ENCODE peak calls at places on chromosomes 11 and 22, in six cellular contexts. One of them, this sample, is unnamed.

GRCh38 chr11:93694586-93694985 is 33.1 kb downstream of the CEP295 start:
- DNase-seq in SK-N-SH: no peak
- DNase-seq in GM12878: no peak
- DNase-seq in A549: no peak
- DNase-seq in IMR-90: no peak
- DNase-seq in K562: no peak
- DNase-seq in this sample: no peak

GRCh38 chr11:66883021-66883968 is 26.4 kb downstream of the LRFN4 start:
- DNase-seq in GM12878: no peak
- DNase-seq in IMR-90: peak
- DNase-seq in A549: peak
- DNase-seq in SK-N-SH: peak
- DNase-seq in K562: peak
- DNase-seq in this sample: peak

GRCh38 chr11:112227002-112227401 is 774 bp downstream of the PTS start:
- DNase-seq in SK-N-SH: peak
- DNase-seq in IMR-90: peak
- DNase-seq in A549: peak
- DNase-seq in GM12878: no peak
- DNase-seq in K562: peak
- DNase-seq in this sample: no peak

GRCh38 chr22:24512043-24512442 is 16.9 kb downstream of the UPB1 start:
- DNase-seq in SK-N-SH: no peak
- DNase-seq in GM12878: no peak
- DNase-seq in IMR-90: no peak
- DNase-seq in A549: no peak
- DNase-seq in K562: no peak
- DNase-seq in this sample: no peak

GRCh38 chr11:19087658-19088057 is 27.1 kb upstream of the MRGPRX2 start:
- DNase-seq in GM12878: no peak
- DNase-seq in K562: no peak
- DNase-seq in IMR-90: peak
- DNase-seq in SK-N-SH: no peak
- DNase-seq in A549: no peak
- DNase-seq in this sample: no peak

GRCh38 chr11:72223615-72224586 is 666 bp upstream of the INPPL1 start:
- DNase-seq in A549: no peak
- DNase-seq in IMR-90: peak
- DNase-seq in GM12878: no peak
- DNase-seq in SK-N-SH: peak
- DNase-seq in K562: peak
- DNase-seq in this sample: no peak

GRCh38 chr22:41146573-41146972 is 54.2 kb downstream of the EP300 start:
- DNase-seq in GM12878: no peak
- DNase-seq in SK-N-SH: no peak
- DNase-seq in IMR-90: no peak
- DNase-seq in A549: no peak
- DNase-seq in K562: no peak
- DNase-seq in this sample: no peak

GRCh38 chr11:114928260-114928870 is 250.0 kb downstream of the NXPE2 start:
- DNase-seq in SK-N-SH: no peak
- DNase-seq in K562: no peak
- DNase-seq in GM12878: no peak
- DNase-seq in IMR-90: no peak
- DNase-seq in A549: no peak
- DNase-seq in this sample: no peak

GRCh38 chr11:43327987-43328386 is 16.2 kb downstream of the API5 start:
- DNase-seq in GM12878: no peak
- DNase-seq in A549: no peak
- DNase-seq in SK-N-SH: no peak
- DNase-seq in K562: peak
- DNase-seq in IMR-90: peak
- DNase-seq in this sample: peak

GRCh38 chr22:40499187-40499753 is 128.9 kb downstream of the SGSM3 start:
- DNase-seq in A549: peak
- DNase-seq in K562: peak
- DNase-seq in SK-N-SH: peak
- DNase-seq in IMR-90: peak
- DNase-seq in GM12878: peak
- DNase-seq in this sample: peak

GRCh38 chr22:42645938-42646568 is 3.1 kb downstream of the CYB5R3 start:
- DNase-seq in IMR-90: no peak
- DNase-seq in SK-N-SH: no peak
- DNase-seq in GM12878: no peak
- DNase-seq in K562: no peak
- DNase-seq in A549: no peak
- DNase-seq in this sample: no peak

GRCh38 chr11:134675983-134676382 is 263.9 kb upstream of the B3GAT1 start:
- DNase-seq in A549: no peak
- DNase-seq in IMR-90: no peak
- DNase-seq in GM12878: no peak
- DNase-seq in SK-N-SH: no peak
- DNase-seq in K562: no peak
- DNase-seq in this sample: no peak

GRCh38 chr22:38935023-38935422 is 22.4 kb upstream of the APOBEC3A start:
- DNase-seq in A549: no peak
- DNase-seq in IMR-90: no peak
- DNase-seq in SK-N-SH: no peak
- DNase-seq in GM12878: no peak
- DNase-seq in K562: no peak
- DNase-seq in this sample: no peak

GRCh38 chr22:35446365-35446764 is 46.4 kb downstream of the MCM5 start:
- DNase-seq in A549: peak
- DNase-seq in K562: no peak
- DNase-seq in SK-N-SH: no peak
- DNase-seq in IMR-90: peak
- DNase-seq in GM12878: no peak
- DNase-seq in this sample: no peak

GRCh38 chr11:29985248-29985647 is 31.6 kb downstream of the KCNA4 start:
- DNase-seq in A549: no peak
- DNase-seq in IMR-90: no peak
- DNase-seq in GM12878: no peak
- DNase-seq in SK-N-SH: no peak
- DNase-seq in K562: no peak
- DNase-seq in this sample: no peak

GRCh38 chr22:30538280-30538679 is 8.3 kb downstream of the SEC14L6 start:
- DNase-seq in IMR-90: peak
- DNase-seq in K562: no peak
- DNase-seq in SK-N-SH: no peak
- DNase-seq in GM12878: no peak
- DNase-seq in A549: no peak
- DNase-seq in this sample: no peak

GRCh38 chr22:28139993-28140392 is 220.9 kb upstream of the PITPNB start:
- DNase-seq in IMR-90: peak
- DNase-seq in GM12878: no peak
- DNase-seq in SK-N-SH: no peak
- DNase-seq in A549: no peak
- DNase-seq in K562: no peak
- DNase-seq in this sample: no peak

GRCh38 chr11:72589802-72590761 is 84.1 kb downstream of the PDE2A start:
- DNase-seq in K562: peak
- DNase-seq in A549: peak
- DNase-seq in IMR-90: no peak
- DNase-seq in GM12878: no peak
- DNase-seq in SK-N-SH: peak
- DNase-seq in this sample: peak

GRCh38 chr11:79439893-79440450 is 858 bp downstream of the TENM4 start:
- DNase-seq in K562: no peak
- DNase-seq in A549: no peak
- DNase-seq in IMR-90: no peak
- DNase-seq in GM12878: no peak
- DNase-seq in SK-N-SH: peak
- DNase-seq in this sample: no peak

GRCh38 chr11:65382036-65382803 is at the start of gene SLC25A45:
- DNase-seq in SK-N-SH: peak
- DNase-seq in GM12878: peak
- DNase-seq in A549: peak
- DNase-seq in K562: peak
- DNase-seq in IMR-90: peak
- DNase-seq in this sample: peak

GRCh38 chr11:65379698-65380459 is 2.6 kb downstream of the SLC25A45 start:
- DNase-seq in GM12878: no peak
- DNase-seq in A549: no peak
- DNase-seq in K562: no peak
- DNase-seq in SK-N-SH: no peak
- DNase-seq in IMR-90: no peak
- DNase-seq in this sample: no peak

GRCh38 chr11:65378928-65379638 is 3.4 kb downstream of the SLC25A45 start:
- DNase-seq in GM12878: no peak
- DNase-seq in A549: no peak
- DNase-seq in K562: no peak
- DNase-seq in IMR-90: no peak
- DNase-seq in SK-N-SH: no peak
- DNase-seq in this sample: no peak

GRCh38 chr11:65381721-65382035 is 768 bp downstream of the SLC25A45 start:
- DNase-seq in K562: peak
- DNase-seq in A549: peak
- DNase-seq in SK-N-SH: no peak
- DNase-seq in IMR-90: no peak
- DNase-seq in GM12878: no peak
- DNase-seq in this sample: peak

GRCh38 chr11:65380460-65381126 is 1.9 kb downstream of the SLC25A45 start:
- DNase-seq in K562: no peak
- DNase-seq in GM12878: no peak
- DNase-seq in IMR-90: no peak
- DNase-seq in SK-N-SH: no peak
- DNase-seq in A549: no peak
- DNase-seq in this sample: no peak
- TF ChIP-seq SMC3 in K562: no peak
- TF ChIP-seq SMC3 in GM12878: no peak
- TF ChIP-seq SMC3 in IMR-90: no peak
- TF ChIP-seq SMC3 in SK-N-SH: no peak
- TF ChIP-seq SMC3 in A549: no peak
- TF ChIP-seq SMC3 in this sample: no peak

DNA sequence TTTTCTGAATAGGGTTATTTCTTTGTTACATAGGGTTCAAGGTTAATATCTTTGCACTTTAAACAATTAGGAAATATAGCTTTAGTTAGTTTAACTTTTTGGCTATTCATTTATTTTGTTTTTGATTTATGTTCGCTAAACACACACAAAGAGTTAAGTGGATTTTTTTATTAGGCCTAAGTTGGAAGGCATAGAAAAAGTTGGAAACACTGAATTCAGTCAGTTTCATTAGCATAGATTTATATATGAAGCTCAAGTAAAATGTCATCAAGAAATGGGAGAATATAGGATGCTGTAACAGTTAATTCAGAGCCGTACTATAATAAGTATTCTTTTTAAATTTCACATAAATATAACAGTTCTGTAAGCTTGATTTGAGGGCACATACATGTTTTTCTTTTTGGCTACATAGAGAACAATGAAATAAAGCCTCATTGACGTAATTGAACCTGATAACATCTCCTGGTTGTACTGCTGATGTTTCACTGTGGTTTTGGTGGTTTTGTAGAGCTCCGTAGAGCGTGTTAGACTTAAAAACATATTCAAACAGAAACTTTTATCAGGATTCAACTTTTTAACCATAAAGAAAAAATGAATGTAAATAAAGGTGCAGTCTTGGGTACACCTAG is 121.4 kb downstream of the PDE3B start:
- DNase-seq in K562: peak
- DNase-seq in SK-N-SH: peak
- DNase-seq in GM12878: peak
- DNase-seq in IMR-90: peak
- DNase-seq in A549: no peak
- DNase-seq in this sample: no peak
- TF ChIP-seq SMC3 in K562: no peak
- TF ChIP-seq SMC3 in SK-N-SH: no peak
- TF ChIP-seq SMC3 in GM12878: no peak
- TF ChIP-seq SMC3 in IMR-90: no peak
- TF ChIP-seq SMC3 in A549: no peak
- TF ChIP-seq SMC3 in this sample: no peak

GRCh38 chr22:17953147-17953546 is 71.2 kb downstream of the MICAL3 start:
- DNase-seq in A549: no peak
- DNase-seq in IMR-90: no peak
- DNase-seq in GM12878: no peak
- DNase-seq in SK-N-SH: no peak
- DNase-seq in K562: no peak
- DNase-seq in this sample: no peak

GRCh38 chr22:17954200-17954859 is 70.0 kb downstream of the MICAL3 start:
- DNase-seq in K562: no peak
- DNase-seq in A549: no peak
- DNase-seq in GM12878: no peak
- DNase-seq in SK-N-SH: no peak
- DNase-seq in IMR-90: no peak
- DNase-seq in this sample: peak

GRCh38 chr22:17949926-17950473 is 74.4 kb downstream of the MICAL3 start:
- DNase-seq in A549: no peak
- DNase-seq in K562: no peak
- DNase-seq in IMR-90: no peak
- DNase-seq in GM12878: no peak
- DNase-seq in SK-N-SH: no peak
- DNase-seq in this sample: no peak

GRCh38 chr22:17951315-17951714 is 73.0 kb downstream of the MICAL3 start:
- DNase-seq in SK-N-SH: no peak
- DNase-seq in K562: no peak
- DNase-seq in IMR-90: no peak
- DNase-seq in GM12878: no peak
- DNase-seq in A549: no peak
- DNase-seq in this sample: peak

DNA sequence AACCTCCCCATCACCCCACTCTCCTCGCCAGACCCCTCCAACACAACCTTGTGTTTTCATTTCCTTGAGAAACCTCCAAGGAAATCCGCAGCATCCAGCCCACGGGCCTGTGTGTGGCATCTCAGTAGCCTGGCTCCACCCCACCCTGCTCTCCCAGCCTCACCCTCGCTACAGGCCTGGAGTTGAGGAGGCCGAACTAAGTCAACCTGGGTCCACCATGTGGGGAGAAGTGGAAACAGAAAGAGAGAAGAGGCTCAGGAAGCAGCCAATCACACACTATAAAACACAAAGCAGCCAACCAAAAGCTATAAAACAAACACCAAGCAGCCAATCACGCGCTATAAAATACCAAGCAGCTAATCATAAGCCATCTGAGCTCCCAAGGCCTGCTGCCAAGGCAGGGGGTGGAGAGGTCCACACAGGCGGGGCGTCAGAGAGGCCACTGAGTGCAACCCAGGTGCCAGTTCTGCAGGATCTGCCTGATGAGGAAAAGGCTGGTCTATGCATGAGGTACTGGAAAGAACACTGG is 72.0 kb downstream of the MICAL3 start:
- DNase-seq in A549: no peak
- DNase-seq in SK-N-SH: no peak
- DNase-seq in K562: peak
- DNase-seq in GM12878: no peak
- DNase-seq in IMR-90: no peak
- DNase-seq in this sample: no peak
- TF ChIP-seq SMC3 in A549: no peak
- TF ChIP-seq SMC3 in SK-N-SH: no peak
- TF ChIP-seq SMC3 in K562: no peak
- TF ChIP-seq SMC3 in GM12878: no peak
- TF ChIP-seq SMC3 in IMR-90: no peak
- TF ChIP-seq SMC3 in this sample: no peak

DNA sequence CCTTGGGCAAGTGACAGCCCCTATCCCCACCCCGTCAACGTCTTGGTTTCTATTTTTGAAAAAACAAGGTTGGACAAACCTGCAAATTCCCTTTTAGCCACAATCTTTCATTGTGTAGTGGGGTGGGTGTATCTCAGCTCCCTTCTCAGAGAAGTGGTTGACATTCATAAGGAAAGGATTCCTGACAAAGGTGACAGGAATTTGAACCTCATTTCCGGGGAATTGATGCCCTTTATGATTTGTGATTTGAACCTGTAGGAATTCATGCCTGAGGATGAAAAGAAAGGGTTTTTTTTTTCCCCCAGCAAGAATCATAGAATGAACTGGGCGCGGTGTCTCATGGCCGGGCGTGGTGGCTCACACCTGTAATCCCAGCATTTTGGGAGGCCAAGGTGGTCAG is 14.5 kb downstream of the YPEL4 start:
- DNase-seq in A549: no peak
- DNase-seq in K562: no peak
- DNase-seq in SK-N-SH: no peak
- DNase-seq in GM12878: no peak
- DNase-seq in IMR-90: no peak
- DNase-seq in this sample: no peak
- TF ChIP-seq SMC3 in A549: no peak
- TF ChIP-seq SMC3 in K562: no peak
- TF ChIP-seq SMC3 in SK-N-SH: no peak
- TF ChIP-seq SMC3 in GM12878: no peak
- TF ChIP-seq SMC3 in IMR-90: no peak
- TF ChIP-seq SMC3 in this sample: no peak